ENCODE peak calls at places on chromosomes 12 and 14, in six cellular contexts. P, B, U, A, S and J are unnamed samples.

GRCh38 chr12:101490286-101490920 is 15.3 kb downstream of the SPIC start:
- DNase-seq in P (peak; percentile 50), B (peak; percentile 3), U (no peak), A (no peak), S (no peak), J (no peak)

GRCh38 chr12:71602745-71603577 is 60.7 kb downstream of the ZFC3H1 start:
- DNase-seq in P (no peak), B (no peak), U (no peak), A (no peak), S (no peak), J (no peak)

GRCh38 chr12:4288296-4289019 is 14.9 kb downstream of the CCND2 start:
- DNase-seq in P (no peak), B (no peak), U (no peak), A (no peak), S (no peak), J (no peak)

GRCh38 chr12:100868487-100868886 is 73.9 kb downstream of the ANO4 start:
- DNase-seq in P (no peak), B (peak; percentile 80), U (no peak), A (no peak), S (peak; percentile 23), J (no peak)

GRCh38 chr14:68144051-68144681 is 324.6 kb downstream of the RAD51B start:
- DNase-seq in P (no peak), B (peak; percentile 48), U (no peak), A (no peak), S (peak; percentile 11), J (no peak)

GRCh38 chr14:50862171-50862570 is 9.7 kb upstream of the ABHD12B start:
- DNase-seq in P (no peak), B (no peak), U (no peak), A (no peak), S (peak; percentile 48), J (no peak)

GRCh38 chr12:71556471-71556870 is 107.2 kb downstream of the ZFC3H1 start:
- DNase-seq in P (no peak), B (no peak), U (no peak), A (no peak), S (no peak), J (no peak)

GRCh38 chr12:102917026-102917787 is at the start of gene PAH:
- DNase-seq in P (peak; percentile 26), B (no peak), U (no peak), A (no peak), S (no peak), J (peak; percentile 39)

GRCh38 chr14:103880334-103880985 is 33.1 kb upstream of the PPP1R13B start:
- DNase-seq in P (peak; percentile 91), B (peak; percentile 43), U (no peak), A (peak; percentile 36), S (peak; percentile 51), J (no peak)

DNA sequence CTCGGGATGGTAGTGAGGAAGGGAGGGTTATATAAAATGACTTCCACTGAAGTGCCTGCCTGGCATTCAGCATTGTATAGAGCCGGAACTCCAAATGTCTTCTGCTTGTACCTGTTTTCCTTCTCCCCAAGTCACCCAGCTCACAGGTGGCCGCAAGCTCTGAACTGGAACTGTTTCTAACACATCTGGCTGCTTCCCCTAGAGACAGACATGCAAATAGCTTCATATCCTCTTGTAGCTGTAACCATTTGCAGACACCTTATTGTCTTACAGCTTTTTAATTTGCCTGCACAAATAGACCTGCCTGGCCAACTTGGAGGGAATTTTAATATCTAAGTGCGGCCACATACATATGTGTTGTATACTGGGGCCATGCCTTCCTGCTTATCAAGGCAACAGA is 126.0 kb downstream of the CHST11 start:
- DNase-seq in P (no peak), B (no peak), U (no peak), A (no peak), S (no peak), J (no peak)
- H3K4me3 ChIP-seq in P (no peak overlapping the region), B (no peak overlapping the region), U (no peak overlapping the region), A (no peak overlapping the region), S (no peak overlapping the region), J (peak overlapping the region; percentile 4)

DNA sequence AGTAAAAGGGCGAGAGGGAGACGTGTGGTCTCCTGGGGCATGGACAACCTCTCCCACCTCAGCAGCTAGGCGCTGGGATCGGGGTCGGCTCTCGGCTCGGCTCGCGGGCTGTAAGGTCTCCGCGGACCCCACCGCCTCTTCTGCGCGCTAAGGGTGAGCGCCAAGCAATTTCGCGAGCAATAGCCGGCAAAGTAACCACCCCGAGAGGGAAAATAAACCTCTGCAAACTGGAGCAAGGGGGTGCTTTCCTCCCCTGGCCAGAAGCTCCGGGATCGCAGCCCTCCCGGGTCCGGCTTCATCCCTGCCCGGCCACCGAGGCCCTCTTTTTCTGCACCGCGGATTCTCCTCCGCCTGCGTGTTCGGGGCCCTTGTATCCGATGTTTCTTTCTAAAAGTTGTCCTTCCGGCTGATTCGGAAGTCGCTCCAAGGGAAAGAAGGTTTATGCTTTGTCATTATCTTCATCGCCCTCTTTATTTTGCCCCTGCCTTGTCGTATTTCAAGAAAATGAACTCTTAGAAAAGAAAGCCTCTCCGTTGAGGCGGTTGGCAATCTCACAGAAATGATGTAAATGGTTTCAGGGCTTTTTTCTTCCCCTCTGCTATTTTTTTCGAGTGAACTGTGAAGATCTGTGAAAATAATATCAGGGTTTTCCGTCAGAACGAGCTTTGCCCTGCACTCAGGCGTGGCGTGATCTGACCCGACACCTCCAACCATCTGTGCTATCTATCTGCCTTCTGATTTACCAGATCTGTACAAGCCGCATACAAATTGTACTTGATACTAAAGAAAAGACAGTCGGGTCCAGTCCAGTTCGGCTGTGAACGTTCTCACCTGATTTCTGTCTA is 1.7 kb upstream of the SIX6 start:
- DNase-seq in P (no peak), B (no peak), U (no peak), A (no peak), S (no peak), J (no peak)
- H3K27me3 ChIP-seq in P (peaks cover 56% of the 10 kb centered on the region), B (peaks cover 81% of the 10 kb centered on the region), U (peaks cover 78% of the 10 kb centered on the region), A (no peaks in the 10 kb centered on the region), S (peaks cover 83% of the 10 kb centered on the region), J (peaks cover 5% of the 10 kb centered on the region)

GRCh38 chr14:30753452-30753851 is 120.9 kb upstream of the COCH start:
- DNase-seq in P (no peak), B (no peak), U (no peak), A (no peak), S (no peak), J (no peak)
- TF ChIP-seq CTCF in P (no peak), B (no peak), U (no peak), A (no peak), S (no peak), J (no peak)

GRCh38 chr12:120652671-120653435 is 12.4 kb downstream of the CABP1 start:
- DNase-seq in P (no peak), B (no peak), U (no peak), A (no peak), S (no peak), J (no peak)

GRCh38 chr12:120651821-120652220 is 11.4 kb downstream of the CABP1 start:
- DNase-seq in P (no peak), B (no peak), U (no peak), A (no peak), S (peak; percentile 26), J (no peak)

GRCh38 chr12:120650249-120650690 is 9.8 kb downstream of the CABP1 start:
- DNase-seq in P (no peak), B (no peak), U (no peak), A (no peak), S (no peak), J (no peak)

GRCh38 chr12:120647375-120647755 is 6.9 kb downstream of the CABP1 start:
- DNase-seq in P (no peak), B (no peak), U (no peak), A (no peak), S (no peak), J (no peak)

GRCh38 chr12:120649442-120650248 is 9.2 kb downstream of the CABP1 start:
- DNase-seq in P (no peak), B (no peak), U (no peak), A (no peak), S (peak; percentile 5), J (no peak)
- H3K4me3 ChIP-seq in P (peak overlapping the region; percentile 31), B (no peak overlapping the region), U (peak overlapping the region; percentile 62), A (no peak overlapping the region), S (peak overlapping the region; percentile 14), J (peak overlapping the region; percentile 4)

GRCh38 chr14:83798421-83798820 is 1731.5 kb upstream of the FLRT2 start:
- DNase-seq in P (no peak), B (no peak), U (no peak), A (no peak), S (no peak), J (no peak)
- H3K27me3 ChIP-seq in P (no peaks in the 10 kb centered on the region), B (no peaks in the 10 kb centered on the region), U (no peaks in the 10 kb centered on the region), A (no peaks in the 10 kb centered on the region), S (no peaks in the 10 kb centered on the region), J (no peaks in the 10 kb centered on the region)

GRCh38 chr14:65959563-65960024 is 526.6 kb upstream of the CCDC196 start:
- DNase-seq in P (no peak), B (no peak), U (no peak), A (no peak), S (no peak), J (no peak)
- TF ChIP-seq CTCF in P (no peak), B (no peak), U (no peak), A (no peak), S (no peak), J (no peak)

DNA sequence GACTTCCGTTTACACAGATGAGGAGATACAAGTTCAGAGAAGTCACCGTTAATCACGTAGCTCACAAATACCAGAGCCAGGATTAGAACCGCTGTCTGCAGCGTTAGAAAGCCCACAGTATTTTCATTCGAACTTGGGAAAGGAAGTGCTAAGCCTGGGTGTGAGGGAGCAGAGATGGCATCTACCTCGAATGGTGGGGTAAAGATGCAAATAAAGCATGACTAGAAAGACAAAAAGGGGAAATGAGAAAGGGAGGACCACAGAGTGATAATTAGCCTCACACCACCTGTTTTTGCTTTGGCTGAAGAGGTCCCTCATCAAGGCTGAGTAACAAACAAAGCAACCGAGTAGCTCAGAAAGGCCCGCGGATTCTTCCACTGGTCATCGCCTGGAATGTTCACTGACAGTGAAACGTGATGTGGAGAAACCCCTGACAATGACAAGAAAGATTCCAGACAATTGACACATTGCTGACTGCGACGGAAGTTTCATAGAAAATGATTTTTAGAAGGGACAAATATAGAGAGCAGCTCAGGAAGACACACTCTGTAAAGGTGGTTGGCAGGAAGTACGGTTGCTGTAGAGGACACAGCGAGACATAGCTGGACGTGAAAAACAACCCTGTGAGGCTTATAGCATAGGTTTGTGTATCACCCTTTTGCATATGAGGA is 31.5 kb upstream of the BHLHE41 start:
- DNase-seq in P (no peak), B (no peak), U (no peak), A (no peak), S (no peak), J (peak; percentile 86)
- H3K4me3 ChIP-seq in P (no peak overlapping the region), B (no peak overlapping the region), U (no peak overlapping the region), A (no peak overlapping the region), S (no peak overlapping the region), J (peak overlapping the region; percentile 1)

GRCh38 chr12:62272936-62273552 is 12.8 kb downstream of the USP15 start:
- DNase-seq in P (no peak), B (no peak), U (no peak), A (no peak), S (no peak), J (no peak)
- H3K27me3 ChIP-seq in P (no peaks in the 10 kb centered on the region), B (no peaks in the 10 kb centered on the region), U (no peaks in the 10 kb centered on the region), A (no peaks in the 10 kb centered on the region), S (no peaks in the 10 kb centered on the region), J (no peaks in the 10 kb centered on the region)

DNA sequence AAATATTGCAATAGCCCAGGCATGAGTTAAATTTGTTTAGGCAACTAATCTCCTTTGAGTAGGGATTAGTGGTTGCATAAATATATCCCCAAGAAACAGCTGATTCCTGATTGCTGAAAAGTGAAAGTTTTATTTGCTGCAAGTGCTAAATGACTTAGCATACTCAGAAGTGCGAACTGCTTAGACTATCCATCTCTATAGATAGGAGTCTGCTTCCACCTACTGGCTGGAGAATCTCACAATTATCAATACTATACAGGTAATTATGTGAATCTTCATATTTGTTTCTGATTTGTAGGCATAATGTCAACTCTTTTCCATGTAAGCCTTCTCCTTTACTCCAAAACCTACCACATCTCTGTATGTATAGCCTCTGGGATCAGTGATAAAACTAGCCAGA is 11.9 kb upstream of the SLCO1B3 start:
- DNase-seq in P (no peak), B (no peak), U (no peak), A (no peak), S (no peak), J (no peak)
- TF ChIP-seq CTCF in P (peak; percentile 34), B (peak; percentile 5), U (no peak), A (peak; percentile 30), S (no peak), J (peak; percentile 7)